ENCODE peak calls at places on chromosomes 13 and 19, in five cellular contexts. J is AG04450; P is tibial artery; Q is GM23338; O is naive thymus-derived CD4-positive, alpha-beta T cell. C is an unnamed sample. For H3K27me3, the result is how much of the 10 kb centered on the place peaks cover.

GRCh38 chr13:113153810-113154748 is 4.4 kb upstream of the PROZ start:
- DNase-seq in J (no peak), P (peak), Q (peak), O (peak), C (peak)

GRCh38 chr13:107192289-107192688 is 624.4 kb upstream of the ARGLU1 start:
- DNase-seq in J (no peak), P (no peak), Q (peak), O (no peak), C (no peak)

GRCh38 chr13:74098077-74098476 is 36.1 kb downstream of the KLF12 start:
- DNase-seq in J (no peak), P (no peak), Q (no peak), O (no peak), C (no peak)

GRCh38 chr19:3119782-3120380 is 16.0 kb upstream of the GNA15 start:
- DNase-seq in J (no peak), P (no peak), Q (no peak), O (no peak), C (no peak)

GRCh38 chr19:3890590-3890989 is 10.1 kb downstream of the ATCAY start:
- DNase-seq in J (no peak), P (no peak), Q (no peak), O (no peak), C (no peak)

GRCh38 chr13:99327761-99328160 is 20.6 kb upstream of the GPR183 start:
- DNase-seq in J (no peak), P (no peak), Q (no peak), O (no peak), C (no peak)

GRCh38 chr13:89832827-89833226 is 1514.7 kb upstream of the MIR17HG start:
- DNase-seq in J (no peak), P (no peak), Q (peak), O (no peak), C (no peak)

GRCh38 chr19:52397310-52398090 is at the start of gene ZNF528:
- DNase-seq in J (peak), P (peak), Q (peak), O (peak), C (peak)

GRCh38 chr13:43838909-43839308 is 40.6 kb downstream of the CCDC122 start:
- DNase-seq in J (no peak), P (no peak), Q (no peak), O (no peak), C (no peak)

GRCh38 chr19:41702208-41702651 is 6.2 kb upstream of the CEACAM5 start:
- DNase-seq in J (no peak), P (no peak), Q (no peak), O (no peak), C (no peak)

GRCh38 chr13:69474286-69474685 is 633.3 kb upstream of the ATXN8OS start:
- DNase-seq in J (no peak), P (no peak), Q (no peak), O (no peak), C (no peak)

DNA sequence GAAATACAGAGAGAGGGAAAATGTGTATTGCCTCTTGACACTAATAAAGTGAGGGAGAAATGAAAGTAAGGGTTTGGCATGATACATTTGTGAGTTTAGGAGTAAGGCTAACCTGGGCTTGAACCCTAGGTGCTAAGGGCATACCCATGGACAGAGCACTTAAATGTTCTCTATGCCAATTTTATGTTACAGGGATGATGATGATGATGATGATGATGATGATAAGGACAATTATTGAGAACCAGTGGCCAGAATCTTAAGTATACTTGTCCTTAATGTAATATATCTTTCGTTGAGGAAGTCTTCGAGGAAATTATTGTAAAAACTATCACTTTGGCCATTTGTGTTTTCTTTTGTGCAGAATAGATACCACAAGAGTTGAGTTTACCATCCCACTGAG is 33.2 kb downstream of the DPY19L3 start:
- DNase-seq in J (no peak), P (no peak), Q (no peak), O (no peak), C (no peak)
- H3K27me3 ChIP-seq in J (under half), P (under half), Q (under half), O (under half), C (under half)

DNA sequence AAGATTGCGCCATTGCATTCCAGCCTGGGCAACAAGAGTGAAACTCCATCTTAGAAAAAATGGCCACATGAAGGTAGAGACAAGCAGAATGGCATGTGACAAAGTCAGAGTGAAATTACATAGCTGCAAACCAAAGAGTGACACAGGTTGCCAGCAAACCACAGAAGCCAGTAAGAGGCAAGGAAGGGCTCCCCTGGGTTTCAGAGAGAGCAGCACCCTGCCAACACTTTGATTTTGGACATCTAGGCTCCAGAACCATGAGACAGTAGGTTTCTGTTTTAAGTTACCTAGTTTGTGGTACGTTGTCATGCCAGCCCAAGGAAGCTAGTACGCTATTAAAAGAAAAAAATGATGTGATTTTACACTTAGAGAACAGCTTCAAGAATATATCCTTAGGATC is 1.9 kb downstream of the NLRP4 start:
- DNase-seq in J (no peak), P (no peak), Q (no peak), O (no peak), C (no peak)
- H3K27ac ChIP-seq in J (no peak), P (no peak), Q (no peak), O (no peak), C (no peak)

DNA sequence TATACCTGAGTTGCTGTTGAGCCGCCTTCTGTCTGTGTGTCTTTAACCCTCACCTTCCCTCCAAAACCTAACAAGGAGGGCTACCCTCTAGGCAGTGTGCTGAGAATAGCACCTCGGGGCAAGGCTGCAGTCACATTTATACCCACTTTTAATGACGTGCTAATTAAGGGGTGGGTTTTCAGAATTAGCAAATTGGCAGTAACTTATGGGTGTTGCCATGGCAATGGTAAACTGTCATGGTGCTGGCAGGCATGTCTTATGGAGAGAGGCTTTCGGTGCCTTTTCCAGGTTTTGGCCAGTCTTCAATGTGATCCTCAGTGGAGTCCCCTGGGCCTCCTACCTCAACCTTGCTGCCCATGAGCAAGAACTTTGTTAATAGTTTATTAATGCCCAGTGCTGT is 1.2 kb upstream of the PNMA8A start:
- DNase-seq in J (no peak), P (peak), Q (no peak), O (no peak), C (no peak)
- H3K27me3 ChIP-seq in J (under half), P (under half), Q (under half), O (under half), C (under half)

DNA sequence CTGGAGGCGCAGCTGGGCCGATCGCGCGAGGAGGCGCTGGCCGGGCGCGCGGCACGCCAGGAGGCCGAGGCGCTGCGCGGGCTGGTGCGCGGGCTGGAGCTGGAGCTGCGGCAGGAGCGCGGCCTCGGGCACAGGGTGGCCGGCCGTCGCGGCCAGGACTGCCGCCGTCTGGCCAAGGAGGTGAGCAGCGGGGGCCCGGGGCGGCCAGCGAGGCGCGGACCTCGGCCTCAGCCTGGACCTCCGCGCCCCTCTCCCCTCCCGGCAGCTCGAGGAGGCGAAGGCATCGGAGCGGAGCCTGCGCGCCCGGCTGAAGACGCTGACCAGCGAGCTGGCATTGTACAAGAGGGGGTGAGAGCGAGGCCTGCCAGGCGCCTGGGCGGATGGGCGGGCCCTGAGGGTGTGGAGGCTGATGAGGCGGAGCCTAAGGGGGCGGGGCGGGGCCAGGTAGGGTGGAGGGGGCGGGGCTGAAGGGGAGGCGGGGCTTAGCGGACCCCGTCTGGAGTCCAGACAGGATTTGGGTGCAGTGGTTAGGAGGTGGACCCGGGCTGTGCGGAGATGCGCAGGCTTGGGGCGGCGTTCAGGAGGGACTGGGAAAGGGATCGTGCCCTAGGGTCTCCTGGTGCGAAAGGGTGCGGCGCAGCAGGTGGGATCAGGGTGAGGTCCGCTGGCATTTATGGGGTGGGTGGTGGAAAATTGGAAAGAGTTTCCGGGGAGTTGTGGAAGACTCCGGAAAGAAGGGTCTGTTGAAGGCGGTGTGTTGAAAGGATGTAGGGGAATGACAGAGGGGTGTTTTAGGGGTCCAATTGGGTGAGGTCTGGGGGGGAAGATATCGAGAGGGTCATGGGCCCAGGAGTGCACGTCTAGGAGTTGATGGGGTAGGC is 7.5 kb downstream of the PGLYRP1 start:
- DNase-seq in J (no peak), P (no peak), Q (peak), O (peak), C (peak)
- H3K27ac ChIP-seq in J (no peak), P (peak), Q (no peak), O (no peak), C (no peak)

GRCh38 chr13:25898991-25899390 is 152.8 kb downstream of the SHISA2 start:
- DNase-seq in J (no peak), P (no peak), Q (no peak), O (no peak), C (no peak)
- H3K27me3 ChIP-seq in J (under half), P (under half), Q (under half), O (under half), C (under half)

GRCh38 chr13:50068508-50068907 is 53.3 kb downstream of the KCNRG start:
- DNase-seq in J (no peak), P (no peak), Q (no peak), O (no peak), C (no peak)
- H3K27ac ChIP-seq in J (no peak), P (peak), Q (no peak), O (no peak), C (no peak)

DNA sequence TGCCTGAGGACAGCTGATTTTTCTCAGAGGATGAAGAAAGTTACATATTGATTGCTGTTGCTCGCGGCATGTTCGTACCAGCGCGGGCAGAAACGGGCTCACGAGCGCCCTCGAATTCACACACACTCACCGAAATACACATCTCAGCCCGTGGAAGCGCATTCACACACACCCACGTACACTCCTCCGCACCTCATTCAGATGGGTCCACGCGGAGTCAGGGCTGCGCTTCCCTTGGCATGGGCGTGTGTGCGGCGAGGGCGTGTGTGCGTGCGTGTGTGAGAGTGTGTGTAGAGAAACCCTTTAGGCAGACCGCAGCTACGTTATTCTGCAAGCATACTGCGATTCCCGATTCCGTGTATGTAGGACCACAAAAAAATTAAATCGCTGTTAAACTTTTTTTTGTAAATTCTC is 2.1 kb upstream of the PCDH17 start:
- DNase-seq in J (no peak), P (peak), Q (peak), O (no peak), C (no peak)
- H3K27me3 ChIP-seq in J (under half), P (half or more), Q (half or more), O (under half), C (under half)

GRCh38 chr19:57583104-57583520 is 833 bp upstream of the ZIK1 start:
- DNase-seq in J (no peak), P (no peak), Q (no peak), O (no peak), C (no peak)
- H3K27ac ChIP-seq in J (no peak), P (no peak), Q (peak), O (peak), C (no peak)